ENCODE peak calls at places on chromosomes 6 and 20, in eight cellular contexts. U is HFFc6, I is tibial nerve, L is RWPE1, R is fibroblast of mammary gland, K is neural crest cell, S is glutamatergic neuron, W is heart left ventricle. M is an unnamed sample.

GRCh38 chr6:1422290-1422689 is 32.9 kb downstream of the FOXF2 start:
- DNase-seq in I (no peak), K (no peak), L (no peak), U (no peak), S (no peak), W (no peak), R (no peak), M (no peak)

GRCh38 chr6:144659202-144659731 is 374.1 kb downstream of the UTRN start:
- DNase-seq in K (peak; percentile 20), L (no peak), W (no peak), S (peak; percentile 28), U (no peak), I (peak; percentile 22), R (peak; percentile 54), M (no peak)

GRCh38 chr6:38436726-38437465 is 202.8 kb downstream of the BTBD9 start:
- DNase-seq in K (no peak), S (no peak), R (peak; percentile 78), U (peak; percentile 55), I (no peak), W (no peak), L (peak; percentile 68), M (no peak)

GRCh38 chr20:57872816-57873409 is 163.1 kb upstream of the PMEPA1 start:
- DNase-seq in S (no peak), L (no peak), I (no peak), U (no peak), K (no peak), W (no peak), R (no peak), M (peak; percentile 23)

GRCh38 chr20:31838646-31839292 is 6.6 kb downstream of the FOXS1 start:
- DNase-seq in S (no peak), R (no peak), L (no peak), K (no peak), U (peak; percentile 24), I (no peak), W (no peak), M (no peak)

GRCh38 chr6:44010411-44011349 is 116.6 kb downstream of the MRPL14 start:
- DNase-seq in L (peak; percentile 56), U (peak; percentile 98), K (no peak), S (no peak), R (peak; percentile 99), W (peak; percentile 79), I (no peak), M (no peak)

GRCh38 chr20:55584307-55584706 is 421.0 kb downstream of the CBLN4 start:
- DNase-seq in R (no peak), W (no peak), I (no peak), K (no peak), S (no peak), L (no peak), U (no peak), M (no peak)

GRCh38 chr6:145818796-145819195 is 4.2 kb upstream of the FBXO30 start:
- DNase-seq in K (no peak), L (no peak), R (no peak), U (no peak), S (no peak), I (no peak), W (no peak), M (no peak)

GRCh38 chr6:36724514-36725385 is 27.1 kb downstream of the RAB44 start:
- DNase-seq in L (peak; percentile 84), K (peak; percentile 45), R (peak; percentile 70), I (peak; percentile 76), U (peak; percentile 56), S (peak; percentile 78), W (no peak), M (peak; percentile 75)

GRCh38 chr6:1527098-1527497 is 82.6 kb upstream of the FOXC1 start:
- DNase-seq in W (no peak), U (no peak), K (peak; percentile 26), R (peak; percentile 58), S (peak; percentile 28), L (no peak), I (peak; percentile 56), M (no peak)

GRCh38 chr6:11346516-11346915 is 114.0 kb upstream of the NEDD9 start:
- DNase-seq in W (no peak), L (no peak), K (no peak), R (peak; percentile 28), S (no peak), I (no peak), U (no peak), M (no peak)

GRCh38 chr6:132768051-132768517 is 10.4 kb upstream of the VNN2 start:
- DNase-seq in W (peak; percentile 65), U (peak; percentile 36), R (peak; percentile 10), K (peak; percentile 5), I (peak; percentile 38), L (no peak), S (peak; percentile 24), M (no peak)

GRCh38 chr6:69622230-69622629 is 174.6 kb downstream of the LMBRD1 start:
- DNase-seq in R (no peak), K (no peak), U (no peak), W (no peak), L (no peak), I (no peak), S (no peak), M (no peak)

GRCh38 chr20:32336918-32337347 is 21.2 kb upstream of the ASXL1 start:
- DNase-seq in L (peak; percentile 47), U (no peak), I (peak; percentile 25), K (no peak), S (no peak), W (no peak), R (peak; percentile 60), M (no peak)

GRCh38 chr6:105646391-105646867 is 243.5 kb upstream of the PREP start:
- DNase-seq in W (no peak), I (no peak), S (no peak), L (no peak), R (peak; percentile 21), U (no peak), K (no peak), M (no peak)

DNA sequence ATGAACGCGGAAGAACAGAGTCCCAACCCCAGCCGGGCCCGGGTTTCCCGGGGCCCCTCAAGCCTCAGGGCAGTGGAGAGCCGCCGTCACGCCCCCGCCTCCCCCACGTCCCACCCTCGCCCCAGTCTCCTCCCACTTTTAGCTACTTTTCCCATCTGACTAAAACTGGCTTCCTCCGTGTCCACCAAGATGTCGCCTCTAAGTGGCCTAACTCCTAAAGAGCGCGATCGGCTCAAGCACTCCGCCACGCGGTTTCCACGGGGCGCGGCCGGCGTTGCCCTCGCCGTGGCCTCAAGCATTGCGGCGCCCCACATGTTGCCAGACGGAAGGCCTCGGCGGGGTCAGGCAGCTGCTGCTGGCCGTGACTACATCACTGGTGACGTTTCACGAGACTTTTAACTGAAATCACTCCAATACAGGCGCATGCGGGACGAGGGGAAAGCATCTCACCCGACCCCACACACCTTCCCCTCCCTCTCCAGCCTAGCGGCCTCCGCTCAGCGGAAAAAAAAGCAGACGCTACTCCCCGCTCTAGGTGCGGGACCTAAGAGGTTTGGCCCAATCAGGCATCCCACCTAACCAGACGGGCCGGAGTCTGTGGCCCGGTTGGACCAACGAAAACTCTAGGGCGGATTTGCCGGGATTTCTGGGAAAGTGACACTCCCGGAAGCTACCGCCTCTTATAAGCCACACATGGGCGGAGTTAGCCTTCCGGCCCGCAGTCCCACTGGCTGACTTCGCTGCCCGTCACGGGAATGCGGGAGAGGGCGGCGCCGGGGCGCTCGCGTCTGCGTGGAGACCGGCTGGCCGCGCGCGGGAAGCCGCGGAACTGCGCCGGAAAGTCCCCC is at the start of gene NXT1:
- DNase-seq in L (peak; percentile 94), W (peak; percentile 98), U (peak; percentile 99), R (peak; percentile 98), S (peak; percentile 96), K (peak; percentile 93), I (peak; percentile 95), M (peak; percentile 99)
- TF ChIP-seq CTCF in L (peak; percentile 33), W (no peak), U (peak; percentile 48), R (no peak), S (no peak), K (peak; percentile 25), I (no peak), M (peak; percentile 56)

DNA sequence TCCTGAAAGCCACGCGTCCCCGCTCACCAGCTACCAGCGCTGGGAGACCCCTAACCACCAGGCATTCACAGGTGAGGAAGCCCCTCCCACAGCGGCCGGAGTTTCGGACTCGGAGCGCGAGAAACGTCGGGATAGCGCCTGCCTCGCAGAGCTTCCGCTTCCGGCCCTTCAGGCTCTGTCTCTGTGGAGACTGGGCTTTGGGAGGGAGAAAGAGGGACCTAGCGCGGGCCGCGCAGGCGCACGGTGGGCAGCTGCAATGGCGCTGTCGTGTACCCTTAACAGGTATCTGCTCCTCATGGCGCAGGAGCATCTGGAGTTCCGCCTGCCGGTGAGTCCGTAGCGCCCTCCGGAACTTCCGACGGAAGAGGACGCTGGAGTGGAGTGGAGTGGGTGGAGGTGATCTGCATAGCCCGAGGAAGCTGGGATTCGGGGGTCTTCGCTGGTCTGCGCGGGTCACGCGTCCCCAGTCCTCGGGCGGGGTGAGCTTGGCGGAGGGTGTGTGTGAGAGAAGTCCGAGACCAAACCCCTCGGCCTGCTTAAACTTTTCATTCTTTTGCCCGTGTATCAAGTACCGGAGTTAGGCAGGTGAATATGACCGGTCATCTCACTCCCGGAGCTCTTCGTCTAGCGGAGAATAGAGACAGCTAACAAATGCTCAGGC is at the start of gene TRMT11:
- DNase-seq in K (peak; percentile 78), W (peak; percentile 91), R (peak; percentile 76), I (peak; percentile 63), U (peak; percentile 83), L (peak; percentile 84), S (peak; percentile 91), M (peak; percentile 82)
- TF ChIP-seq CTCF in K (peak; percentile 33), W (peak; percentile 21), R (no peak), I (no peak), U (peak; percentile 2), L (no peak), S (no peak), M (no peak)

DNA sequence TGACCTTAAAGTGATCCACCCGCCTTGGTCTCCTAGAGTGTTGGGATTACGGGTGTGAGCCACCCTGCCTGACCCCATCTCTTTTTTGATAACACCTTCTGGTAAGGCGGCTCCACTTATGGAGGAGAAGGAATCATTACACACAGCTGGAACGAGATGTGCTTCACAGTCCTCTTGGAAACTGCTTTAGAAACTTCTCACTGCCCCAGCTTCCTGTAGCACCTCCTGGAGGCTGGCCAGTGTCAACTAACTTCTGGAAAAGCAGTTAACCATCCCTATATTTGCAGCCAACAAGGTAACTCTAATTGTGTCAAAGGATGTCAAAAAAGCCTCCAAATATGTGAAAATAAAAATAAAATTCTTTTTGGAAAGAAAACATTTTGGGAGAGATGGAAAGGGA is 48.8 kb upstream of the BCLAF1 start:
- DNase-seq in U (no peak), L (no peak), K (no peak), R (no peak), W (no peak), I (no peak), S (no peak), M (no peak)
- TF ChIP-seq CTCF in U (no peak), L (no peak), K (no peak), R (no peak), W (no peak), I (no peak), S (no peak), M (no peak)

GRCh38 chr6:16239090-16239797 is 857 bp downstream of the GMPR start:
- DNase-seq in L (peak; percentile 30), S (peak; percentile 55), K (no peak), W (peak; percentile 84), R (no peak), U (no peak), I (peak; percentile 54), M (peak; percentile 82)
- TF ChIP-seq CTCF in L (peak; percentile 55), S (no peak), K (no peak), W (peak; percentile 32), R (no peak), U (peak; percentile 38), I (peak; percentile 34), M (peak; percentile 62)

GRCh38 chr6:42783177-42783875 is 1.5 kb downstream of the BICRAL start:
- DNase-seq in K (peak; percentile 54), W (peak; percentile 91), R (peak; percentile 63), U (peak; percentile 33), L (peak; percentile 48), S (peak; percentile 70), I (peak; percentile 72), M (peak; percentile 69)
- TF ChIP-seq CTCF in K (no peak), W (no peak), R (no peak), U (peak; percentile 19), L (no peak), S (no peak), I (no peak), M (no peak)

M was measured in right atrium auricular region.